ENCODE peak calls at places on chromosomes 7 and 10, in four cellular contexts. X, I, C and Z are unnamed samples.

GRCh38 chr10:49587981-49588380 is 22.1 kb upstream of the SLC18A3 start:
- DNase-seq in X (no peak), I (no peak), C (no peak), Z (no peak)

GRCh38 chr10:79056736-79057391 is 11.9 kb upstream of the ZMIZ1 start:
- DNase-seq in X (no peak), I (no peak), C (peak; percentile 38), Z (no peak)

GRCh38 chr10:86244995-86245394 is 121.6 kb downstream of the GRID1 start:
- DNase-seq in X (no peak), I (no peak), C (peak; percentile 58), Z (no peak)

GRCh38 chr7:99359465-99360154 is 14.9 kb upstream of the ARPC1B start:
- DNase-seq in X (no peak), I (no peak), C (no peak), Z (no peak)

GRCh38 chr10:91702586-91703088 is 69.8 kb upstream of the PPP1R3C start:
- DNase-seq in X (no peak), I (no peak), C (no peak), Z (no peak)

GRCh38 chr7:96823274-96823673 is 113.6 kb upstream of the SEM1 start:
- DNase-seq in X (no peak), I (no peak), C (no peak), Z (no peak)

GRCh38 chr10:126504051-126504760 is 115.9 kb upstream of the ADAM12 start:
- DNase-seq in X (peak; percentile 59), I (peak; percentile 5), C (peak; percentile 83), Z (peak; percentile 68)

GRCh38 chr10:125982256-125982948 is 86.0 kb downstream of the FANK1 start:
- DNase-seq in X (peak; percentile 41), I (no peak), C (peak; percentile 78), Z (peak; percentile 64)

GRCh38 chr7:50595538-50596102 is 30.4 kb upstream of the DDC start:
- DNase-seq in X (peak; percentile 35), I (peak; percentile 39), C (peak; percentile 76), Z (peak; percentile 34)

GRCh38 chr7:41280491-41280890 is 422.4 kb downstream of the INHBA start:
- DNase-seq in X (no peak), I (no peak), C (no peak), Z (no peak)

GRCh38 chr10:84848967-84849366 is 520.6 kb downstream of the CCSER2 start:
- DNase-seq in X (no peak), I (no peak), C (no peak), Z (no peak)

GRCh38 chr7:141585592-141586510 is 34.6 kb downstream of the AGK start:
- DNase-seq in X (peak; percentile 85), I (no peak), C (no peak), Z (no peak)

GRCh38 chr7:74023037-74023436 is 4.9 kb upstream of the ELN start:
- DNase-seq in X (peak; percentile 15), I (peak; percentile 51), C (peak; percentile 83), Z (no peak)

GRCh38 chr10:71229726-71230655 is 17.6 kb downstream of the UNC5B start:
- DNase-seq in X (no peak), I (no peak), C (no peak), Z (no peak)

GRCh38 chr10:14397069-14397468 is 66.3 kb upstream of the FRMD4A start:
- DNase-seq in X (no peak), I (no peak), C (peak; percentile 9), Z (no peak)

GRCh38 chr7:31408120-31408729 is 67.7 kb upstream of the NEUROD6 start:
- DNase-seq in X (no peak), I (no peak), C (no peak), Z (peak; percentile 18)

GRCh38 chr10:5615263-5615820 is 51.1 kb downstream of the ASB13 start:
- DNase-seq in X (peak; percentile 45), I (no peak), C (no peak), Z (no peak)

GRCh38 chr10:5613481-5613880 is 52.9 kb downstream of the ASB13 start:
- DNase-seq in X (no peak), I (no peak), C (no peak), Z (no peak)

GRCh38 chr10:5616046-5616445 is 50.3 kb downstream of the ASB13 start:
- DNase-seq in X (no peak), I (no peak), C (no peak), Z (no peak)

GRCh38 chr10:5611899-5612680 is 54.3 kb downstream of the ASB13 start:
- DNase-seq in X (no peak), I (no peak), C (no peak), Z (no peak)

DNA sequence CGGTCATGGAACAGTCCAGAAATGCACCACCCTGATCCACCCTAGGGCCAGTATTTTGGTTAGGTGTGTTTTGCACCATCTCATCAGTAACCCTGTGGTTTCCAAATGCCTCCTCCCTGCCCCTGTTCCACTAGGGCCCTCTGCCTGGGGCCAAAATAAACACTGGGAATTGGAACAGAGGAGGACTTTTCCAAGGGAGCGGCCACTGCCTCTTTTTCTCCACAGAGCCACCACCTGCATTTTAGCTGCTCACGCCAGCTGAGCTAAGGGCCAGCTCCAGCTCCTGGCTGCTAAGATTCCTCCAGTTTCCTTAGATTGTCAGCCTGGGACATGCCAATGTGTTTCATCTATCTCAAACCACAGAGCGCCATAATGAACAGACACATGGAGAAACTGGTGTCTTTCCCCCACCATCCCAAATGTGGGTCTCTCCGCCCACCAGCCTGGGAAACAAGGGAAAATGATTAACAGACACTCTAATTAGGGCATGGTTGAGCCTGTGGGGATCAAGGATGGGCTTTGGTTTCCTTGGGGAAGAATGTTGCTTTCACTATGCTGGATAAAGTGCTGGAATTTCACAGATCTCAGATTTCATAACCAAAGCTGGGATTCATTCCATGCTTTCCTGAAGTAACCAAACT is 52.2 kb downstream of the ASB13 start:
- DNase-seq in X (no peak), I (no peak), C (no peak), Z (no peak)
- TF ChIP-seq ELF1 in X (no peak), I (no peak), C (no peak), Z (no peak)

DNA sequence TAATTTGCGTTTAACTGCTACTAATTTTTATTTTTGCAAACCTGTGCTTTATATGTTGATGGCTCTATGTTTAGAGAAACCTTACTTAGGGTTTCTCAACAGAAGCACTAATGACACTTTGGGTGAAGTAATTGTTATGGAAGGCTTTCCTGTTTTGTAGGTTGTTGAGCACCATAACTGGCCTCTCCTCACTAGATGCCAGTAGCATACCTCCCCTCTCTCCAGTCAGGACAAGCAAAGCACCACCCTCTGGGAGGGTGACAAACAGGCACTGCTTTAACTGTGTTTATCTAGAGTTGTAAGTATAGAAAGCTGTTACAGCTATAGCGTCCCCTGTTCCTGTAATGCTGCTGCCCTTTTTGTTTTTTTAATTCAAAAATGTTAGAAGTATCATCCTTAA is 60.9 kb downstream of the WAC start:
- DNase-seq in X (no peak), I (no peak), C (no peak), Z (no peak)
- H3K36me3 ChIP-seq in X (peaks cover 10% of the 10 kb centered on the region), I (peaks cover 93% of the 10 kb centered on the region), C (peaks cover 80% of the 10 kb centered on the region), Z (peaks cover 33% of the 10 kb centered on the region)

GRCh38 chr7:143512488-143513340 is 35.0 kb downstream of the TAS2R41 start:
- DNase-seq in X (no peak), I (no peak), C (no peak), Z (no peak)
- TF ChIP-seq ELF1 in X (no peak), I (no peak), C (no peak), Z (no peak)

GRCh38 chr10:78023741-78024140 is 5.6 kb downstream of the POLR3A start:
- DNase-seq in X (no peak), I (no peak), C (no peak), Z (no peak)
- H3K36me3 ChIP-seq in X (peaks cover 40% of the 10 kb centered on the region), I (peaks cover 89% of the 10 kb centered on the region), C (peaks cover 50% of the 10 kb centered on the region), Z (peaks cover 44% of the 10 kb centered on the region)

GRCh38 chr7:13414661-13415105 is 574.8 kb downstream of the ETV1 start:
- DNase-seq in X (no peak), I (no peak), C (no peak), Z (no peak)
- TF ChIP-seq ELF1 in X (no peak), I (no peak), C (no peak), Z (no peak)

GRCh38 chr10:77546048-77546447 is 91.6 kb downstream of the KCNMA1 start:
- DNase-seq in X (no peak), I (no peak), C (no peak), Z (no peak)
- H3K36me3 ChIP-seq in X (no peaks in the 10 kb centered on the region), I (no peaks in the 10 kb centered on the region), C (peaks cover 6% of the 10 kb centered on the region), Z (no peaks in the 10 kb centered on the region)

GRCh38 chr7:28179081-28180030 is 1.2 kb downstream of the JAZF1 start:
- DNase-seq in X (no peak), I (peak; percentile 81), C (peak; percentile 96), Z (no peak)

GRCh38 chr7:28180364-28181147 is at the start of gene JAZF1:
- DNase-seq in X (no peak), I (peak; percentile 58), C (peak; percentile 93), Z (no peak)

GRCh38 chr7:28181921-28182517 is 1.4 kb upstream of the JAZF1 start:
- DNase-seq in X (no peak), I (no peak), C (no peak), Z (no peak)

GRCh38 chr7:28178537-28178936 is 2.1 kb downstream of the JAZF1 start:
- DNase-seq in X (no peak), I (no peak), C (no peak), Z (no peak)

DNA sequence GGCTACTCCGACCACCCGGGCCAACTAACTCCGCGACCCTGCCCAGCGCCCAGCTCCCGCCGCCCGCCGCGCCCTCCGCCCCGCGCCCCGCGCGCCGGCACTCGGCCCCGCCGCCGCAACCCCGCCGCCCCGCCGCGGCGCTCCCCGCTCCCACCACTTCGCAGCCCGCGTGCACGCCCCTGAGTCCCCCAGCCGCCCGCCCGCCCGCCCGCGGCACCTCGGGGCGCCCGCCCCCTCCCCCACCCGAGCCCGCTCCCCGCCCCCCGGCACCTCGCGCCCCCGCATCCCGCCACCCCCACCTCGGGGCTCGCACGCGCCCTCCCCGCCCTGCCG is 598 bp downstream of the JAZF1 start:
- DNase-seq in X (no peak), I (peak; percentile 64), C (no peak), Z (no peak)
- TF ChIP-seq ELF1 in X (no peak), I (no peak), C (no peak), Z (no peak)

GRCh38 chr7:123314886-123315285 is 115.1 kb upstream of the SLC13A1 start:
- DNase-seq in X (no peak), I (no peak), C (no peak), Z (no peak)
- H3K36me3 ChIP-seq in X (no peaks in the 10 kb centered on the region), I (no peaks in the 10 kb centered on the region), C (no peaks in the 10 kb centered on the region), Z (no peaks in the 10 kb centered on the region)